ENCODE peak calls at places on chromosomes 5 and 9, in ten cellular contexts. I is fibroblast of pulmonary artery; G is cardiac fibroblast; V is tibial nerve; L is A549; M is astrocyte of the cerebellum; D is psoas muscle; Q is type B pancreatic cell; J is GM20000; O is CD4-positive, alpha-beta T cell. U is an unnamed sample.

GRCh38 chr5:116340799-116341198 is 233.8 kb downstream of the SEMA6A start:
- DNase-seq in I (no peak), G (no peak), V (no peak), L (no peak), M (no peak), D (no peak), Q (no peak), J (no peak), O (no peak), U (no peak)

GRCh38 chr9:114314881-114315722 is 7.8 kb upstream of the ORM1 start:
- DNase-seq in I (no peak), G (peak; percentile 20), V (no peak), L (no peak), M (no peak), D (no peak), Q (peak; percentile 45), J (no peak), O (no peak), U (no peak)

GRCh38 chr5:155293605-155294178 is 280.1 kb downstream of the KIF4B start:
- DNase-seq in I (no peak), G (no peak), V (no peak), L (no peak), M (no peak), D (no peak), Q (no peak), J (no peak), O (no peak), U (no peak)

GRCh38 chr5:139342423-139342723 is 719 bp downstream of the PAIP2 start:
- DNase-seq in I (no peak), G (no peak), V (no peak), L (no peak), M (no peak), D (no peak), Q (no peak), J (peak; percentile 81), O (no peak), U (no peak)

GRCh38 chr9:127803507-127804352 is 1.0 kb downstream of the FPGS start:
- DNase-seq in I (peak; percentile 56), G (peak; percentile 64), V (no peak), L (peak; percentile 64), M (no peak), D (peak; percentile 83), Q (no peak), J (peak; percentile 36), O (no peak), U (peak; percentile 27)

GRCh38 chr9:105978822-105979221 is 284.5 kb downstream of the TMEM38B start:
- DNase-seq in I (no peak), G (no peak), V (no peak), L (no peak), M (no peak), D (no peak), Q (no peak), J (no peak), O (no peak), U (no peak)

GRCh38 chr9:91949946-91950664 is at the start of gene ROR2:
- DNase-seq in I (peak; percentile 70), G (peak; percentile 18), V (no peak), L (peak; percentile 59), M (no peak), D (peak; percentile 61), Q (peak; percentile 93), J (peak; percentile 86), O (peak; percentile 20), U (no peak)

GRCh38 chr9:5269249-5269715 is 35.2 kb downstream of the RLN2 start:
- DNase-seq in I (peak; percentile 83), G (peak; percentile 85), V (no peak), L (no peak), M (peak; percentile 35), D (no peak), Q (no peak), J (no peak), O (no peak), U (no peak)

GRCh38 chr9:122355336-122355875 is 15.4 kb upstream of the PTGS1 start:
- DNase-seq in I (no peak), G (no peak), V (no peak), L (no peak), M (no peak), D (no peak), Q (no peak), J (no peak), O (no peak), U (no peak)

GRCh38 chr5:179553006-179553405 is 2.7 kb downstream of the RUFY1 start:
- DNase-seq in I (no peak), G (no peak), V (no peak), L (no peak), M (no peak), D (no peak), Q (no peak), J (no peak), O (no peak), U (no peak)

GRCh38 chr9:86470326-86470725 is 116.1 kb upstream of the TUT7 start:
- DNase-seq in I (peak; percentile 42), G (no peak), V (no peak), L (no peak), M (peak; percentile 56), D (no peak), Q (no peak), J (no peak), O (no peak), U (no peak)

GRCh38 chr9:12771891-12772290 is 2.9 kb upstream of the LURAP1L start:
- DNase-seq in I (peak; percentile 42), G (peak; percentile 63), V (no peak), L (no peak), M (no peak), D (no peak), Q (no peak), J (no peak), O (no peak), U (no peak)

GRCh38 chr5:53480474-53481353 is at the start of gene FST:
- DNase-seq in I (peak; percentile 32), G (peak; percentile 48), V (no peak), L (peak; percentile 25), M (no peak), D (peak; percentile 56), Q (peak; percentile 71), J (peak; percentile 35), O (no peak), U (no peak)

GRCh38 chr9:123326662-123327093 is 29.3 kb upstream of the CRB2 start:
- DNase-seq in I (no peak), G (no peak), V (no peak), L (no peak), M (no peak), D (no peak), Q (no peak), J (peak; percentile 78), O (no peak), U (peak; percentile 83)

GRCh38 chr5:30343707-30344106 is 849.8 kb upstream of the CDH6 start:
- DNase-seq in I (no peak), G (no peak), V (no peak), L (no peak), M (peak; percentile 74), D (no peak), Q (no peak), J (no peak), O (no peak), U (no peak)

GRCh38 chr5:179407191-179408175 is 62.2 kb upstream of the ADAMTS2 start:
- DNase-seq in I (peak; percentile 16), G (no peak), V (no peak), L (no peak), M (no peak), D (no peak), Q (peak; percentile 67), J (no peak), O (no peak), U (no peak)

GRCh38 chr9:136899196-136899595 is 12.9 kb downstream of the TRAF2 start:
- DNase-seq in I (no peak), G (no peak), V (no peak), L (peak; percentile 43), M (no peak), D (no peak), Q (no peak), J (peak; percentile 64), O (no peak), U (no peak)
- TF ChIP-seq CTCF in I (no peak), G (no peak), V (no peak), L (no peak), M (no peak), D (no peak), Q (no peak), J (no peak), O (no peak), U (no peak)

DNA sequence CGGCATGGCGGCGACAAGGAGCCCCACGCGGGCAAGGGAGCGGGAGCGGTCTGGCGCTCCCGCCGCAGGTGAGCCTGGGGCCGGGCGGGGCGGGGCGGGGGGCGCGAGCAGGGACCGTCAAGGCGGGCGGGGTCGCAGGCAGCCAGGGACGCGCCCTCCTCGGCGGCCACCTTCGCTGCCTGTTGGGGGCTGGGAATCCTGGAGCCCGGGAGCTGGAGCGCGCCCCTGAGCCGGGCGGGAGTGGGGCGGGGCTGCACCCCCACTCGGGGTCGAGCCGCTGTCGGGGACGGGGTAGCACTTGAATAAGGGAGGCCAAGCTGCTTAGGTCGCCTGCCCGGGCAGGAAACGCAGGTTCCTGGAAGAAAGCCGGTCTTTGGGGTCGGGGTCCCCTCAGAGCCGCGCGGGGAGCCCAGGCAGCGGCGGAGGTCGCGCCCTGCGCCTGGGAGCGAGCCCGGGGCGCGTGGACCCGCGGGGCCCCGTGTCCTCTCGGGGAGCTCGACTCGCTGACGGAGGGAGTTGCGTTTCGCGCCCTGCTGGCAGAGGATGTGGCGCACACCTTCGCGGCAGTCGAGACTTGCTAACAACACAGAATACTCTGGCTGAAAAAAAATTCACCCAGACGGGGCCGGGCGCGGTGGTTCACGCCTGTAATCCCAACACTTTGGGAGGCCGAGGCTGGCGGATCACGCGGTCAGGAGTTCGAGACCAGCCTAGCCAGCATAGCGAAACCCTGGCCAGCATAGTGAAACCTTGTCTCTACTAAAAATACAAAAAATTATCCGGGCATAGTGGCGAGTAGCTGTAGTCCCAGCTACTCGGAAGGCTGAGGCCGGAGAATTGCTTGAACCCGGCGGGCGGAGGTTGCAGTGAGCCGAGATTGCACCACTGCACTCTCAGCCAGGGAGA is 552 bp downstream of the OTULINL start:
- DNase-seq in I (peak; percentile 13), G (peak; percentile 16), V (no peak), L (peak; percentile 45), M (no peak), D (peak; percentile 72), Q (peak; percentile 75), J (peak; percentile 66), O (peak; percentile 79), U (peak; percentile 63)
- TF ChIP-seq CTCF in I (no peak), G (no peak), V (no peak), L (no peak), M (peak; percentile 14), D (no peak), Q (peak; percentile 64), J (peak; percentile 11), O (peak; percentile 49), U (peak; percentile 20)

DNA sequence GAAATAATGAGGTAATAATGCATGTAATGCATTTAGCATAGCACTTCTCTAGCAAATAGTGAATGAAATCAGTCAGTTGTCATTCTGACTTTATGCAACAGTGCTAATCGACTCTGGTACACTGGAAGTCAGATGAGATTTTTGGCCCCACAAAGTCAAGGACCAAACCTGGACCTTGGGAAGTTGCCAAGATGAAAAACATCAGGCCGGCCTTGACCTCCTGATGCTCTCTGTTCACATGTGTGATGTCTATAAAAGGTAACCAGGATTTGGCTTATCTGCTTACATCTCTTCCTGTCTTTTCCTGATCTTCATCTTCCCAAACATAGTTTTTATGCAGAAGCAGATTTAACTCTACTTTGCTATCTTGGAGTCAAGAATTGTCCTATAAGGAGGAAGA is 39.5 kb downstream of the SLC22A5 start:
- DNase-seq in I (no peak), G (no peak), V (no peak), L (no peak), M (no peak), D (no peak), Q (no peak), J (no peak), O (no peak), U (no peak)
- TF ChIP-seq CTCF in I (no peak), G (no peak), V (no peak), L (no peak), M (no peak), D (no peak), Q (no peak), J (no peak), O (no peak), U (no peak)

GRCh38 chr9:32550609-32551490 is 1.3 kb upstream of the SMIM27 start:
- DNase-seq in I (peak; percentile 94), G (peak; percentile 85), V (peak; percentile 83), L (peak; percentile 97), M (peak; percentile 84), D (peak; percentile 95), Q (peak; percentile 99), J (peak; percentile 98), O (peak; percentile 93), U (peak; percentile 95)
- TF ChIP-seq CTCF in I (no peak), G (no peak), V (no peak), L (no peak), M (peak; percentile 17), D (no peak), Q (peak; percentile 38), J (no peak), O (peak; percentile 50), U (peak; percentile 34)